ENCODE peak calls at places on chromosomes 1 and 21, in six cellular contexts. N, R, B, S, J and Y are unnamed samples. For H3K36me3, the result is how much of the 10 kb centered on the place peaks cover.

GRCh38 chr1:41479000-41479807 is 5.3 kb downstream of the EDN2 start:
- DNase-seq in N (no peak), R (peak), B (no peak), S (peak), J (no peak), Y (no peak)

GRCh38 chr1:217437375-217437774 is 193.5 kb downstream of the GPATCH2 start:
- DNase-seq in N (no peak), R (no peak), B (no peak), S (no peak), J (no peak), Y (no peak)

GRCh38 chr1:21246905-21247642 is 43.2 kb downstream of the ECE1 start:
- DNase-seq in N (no peak), R (no peak), B (no peak), S (no peak), J (no peak), Y (no peak)

GRCh38 chr1:94731891-94732290 is 88.3 kb upstream of the SLC44A3 start:
- DNase-seq in N (no peak), R (no peak), B (no peak), S (no peak), J (no peak), Y (no peak)

GRCh38 chr1:24714859-24715520 is 30.3 kb upstream of the CLIC4 start:
- DNase-seq in N (no peak), R (peak), B (no peak), S (peak), J (no peak), Y (no peak)

GRCh38 chr1:27152004-27152828 is 2.7 kb downstream of the SLC9A1 start:
- DNase-seq in N (peak), R (no peak), B (no peak), S (peak), J (no peak), Y (no peak)

GRCh38 chr1:238063454-238063853 is 172.7 kb upstream of the ZP4 start:
- DNase-seq in N (no peak), R (peak), B (no peak), S (peak), J (no peak), Y (peak)

GRCh38 chr1:12152106-12152891 is 14.5 kb upstream of the TNFRSF1B start:
- DNase-seq in N (no peak), R (no peak), B (no peak), S (no peak), J (no peak), Y (no peak)

GRCh38 chr1:214566158-214567104 is 15.0 kb upstream of the PTPN14 start:
- DNase-seq in N (no peak), R (peak), B (no peak), S (peak), J (no peak), Y (peak)

GRCh38 chr1:17167783-17168479 is 37.0 kb upstream of the PADI1 start:
- DNase-seq in N (no peak), R (peak), B (no peak), S (peak), J (no peak), Y (peak)

GRCh38 chr1:95179205-95180001 is 54.6 kb upstream of the RWDD3 start:
- DNase-seq in N (no peak), R (no peak), B (no peak), S (no peak), J (no peak), Y (no peak)

GRCh38 chr1:170678196-170678595 is 14.3 kb downstream of the PRRX1 start:
- DNase-seq in N (no peak), R (peak), B (no peak), S (peak), J (no peak), Y (no peak)

GRCh38 chr1:90475623-90476022 is 241.5 kb downstream of the BARHL2 start:
- DNase-seq in N (no peak), R (peak), B (no peak), S (no peak), J (peak), Y (peak)
- TF ChIP-seq CTCF in N (no peak), R (no peak), B (no peak), S (no peak), J (peak), Y (peak)

GRCh38 chr1:31441970-31442647 is 29.1 kb downstream of the SERINC2 start:
- DNase-seq in N (no peak), R (no peak), B (no peak), S (no peak), J (no peak), Y (no peak)
- H3K4me3 ChIP-seq in N (no peak), R (no peak), B (no peak), S (no peak), J (no peak), Y (no peak)

GRCh38 chr21:41856572-41856971 is 22.6 kb downstream of the PRDM15 start:
- DNase-seq in N (no peak), R (no peak), B (no peak), S (no peak), J (no peak), Y (no peak)
- H3K36me3 ChIP-seq in N (under half), R (under half), B (under half), S (under half), J (under half), Y (under half)

GRCh38 chr1:31573261-31573660 is 3.1 kb upstream of the TINAGL1 start:
- DNase-seq in N (no peak), R (no peak), B (no peak), S (no peak), J (no peak), Y (no peak)
- TF ChIP-seq CTCF in N (no peak), R (no peak), B (no peak), S (no peak), J (no peak), Y (no peak)

GRCh38 chr21:40846566-40847411 is at the start of gene DSCAM:
- DNase-seq in N (no peak), R (no peak), B (no peak), S (no peak), J (peak), Y (peak)
- H3K4me3 ChIP-seq in N (no peak), R (peak), B (no peak), S (no peak), J (peak), Y (peak)

DNA sequence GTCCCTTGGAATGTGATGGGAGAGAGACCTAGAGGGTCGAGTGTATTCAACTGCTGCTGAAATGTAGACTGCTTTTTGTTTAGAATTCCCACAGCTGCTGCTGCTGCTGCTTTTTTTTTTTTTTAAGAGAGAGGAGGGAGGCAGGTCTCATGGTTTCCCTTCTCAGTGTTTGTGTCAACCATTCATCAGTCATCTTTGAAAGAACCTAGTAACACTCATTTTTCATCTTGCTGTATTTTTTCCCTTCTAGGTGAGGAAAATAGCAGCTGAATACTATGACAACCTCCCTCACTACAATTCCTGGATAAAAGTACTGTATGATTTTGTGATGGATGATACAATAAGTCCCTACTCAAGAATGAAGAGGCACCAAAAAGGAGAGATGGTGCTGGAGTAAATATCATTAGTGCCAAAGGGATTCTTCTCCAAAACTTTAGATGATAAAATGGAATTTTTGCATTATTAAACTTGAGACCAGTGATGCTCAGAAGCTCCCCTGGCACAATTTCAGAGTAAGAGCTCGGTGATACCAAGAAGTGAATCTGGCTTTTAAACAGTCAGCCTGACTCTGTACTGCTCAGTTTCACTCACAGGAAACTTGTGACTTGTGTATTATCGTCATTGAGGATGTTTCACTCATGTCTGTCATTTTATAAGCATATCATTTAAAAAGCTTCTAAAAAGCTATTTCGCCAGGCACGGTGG is 9.2 kb downstream of the DEGS1 start:
- DNase-seq in N (no peak), R (no peak), B (no peak), S (no peak), J (no peak), Y (no peak)
- H3K36me3 ChIP-seq in N (under half), R (under half), B (under half), S (under half), J (under half), Y (under half)

GRCh38 chr1:230745071-230745470 is 2.1 kb upstream of the CAPN9 start:
- DNase-seq in N (no peak), R (no peak), B (no peak), S (no peak), J (no peak), Y (no peak)
- TF ChIP-seq CTCF in N (no peak), R (no peak), B (no peak), S (no peak), J (no peak), Y (no peak)

DNA sequence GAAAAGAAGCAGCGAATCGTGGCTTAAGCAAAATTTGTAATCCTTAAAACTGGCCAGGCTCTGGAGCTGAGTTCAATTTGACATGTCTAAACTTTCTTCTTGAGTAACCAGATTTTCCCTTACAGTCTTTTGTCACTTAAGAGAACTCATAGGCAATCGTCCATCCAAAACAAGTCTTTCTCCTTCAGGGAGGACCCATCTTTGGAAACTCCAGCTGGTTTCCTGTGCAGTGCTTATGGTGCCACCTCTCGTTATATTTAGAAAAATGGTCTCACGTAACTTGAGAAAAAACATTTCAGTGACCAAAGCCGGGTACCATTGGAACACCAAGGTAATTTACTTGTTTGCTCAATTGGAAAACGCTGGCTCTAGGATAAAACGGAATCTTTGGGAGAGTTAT is 1.9 kb upstream of the PTTG1IP start:
- DNase-seq in N (no peak), R (peak), B (no peak), S (peak), J (no peak), Y (peak)
- H3K4me3 ChIP-seq in N (no peak), R (no peak), B (peak), S (no peak), J (no peak), Y (peak)

DNA sequence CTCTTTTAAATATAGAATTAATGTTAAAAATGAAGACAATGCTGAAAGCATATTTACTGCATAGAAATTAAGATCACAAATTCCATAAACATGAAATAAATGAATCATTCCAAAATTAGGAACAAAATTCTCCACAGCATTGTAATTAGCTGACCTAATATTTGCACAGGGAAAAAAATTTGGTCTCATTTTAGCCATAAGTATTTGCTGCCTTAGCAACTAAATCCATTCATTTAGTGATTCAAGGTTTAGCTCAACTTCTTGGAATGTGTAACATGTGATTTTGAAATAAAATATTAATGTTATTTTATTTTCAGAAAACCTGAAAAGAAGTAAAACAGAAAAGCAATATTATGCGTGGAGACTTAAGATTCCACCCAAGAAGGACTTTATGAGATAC is 25.5 kb downstream of the ADAMTS5 start:
- DNase-seq in N (no peak), R (peak), B (no peak), S (no peak), J (no peak), Y (peak)
- H3K36me3 ChIP-seq in N (under half), R (under half), B (under half), S (under half), J (under half), Y (under half)

GRCh38 chr1:61518670-61519400 is 206.1 kb downstream of the TM2D1 start:
- DNase-seq in N (no peak), R (no peak), B (no peak), S (peak), J (no peak), Y (peak)
- TF ChIP-seq CTCF in N (no peak), R (no peak), B (no peak), S (no peak), J (no peak), Y (peak)